ENCODE peak calls at places on chromosome 1, in four cellular contexts. V, F, R and S are unnamed samples.

GRCh38 chr1:50981741-50982140 is 11.7 kb downstream of the CDKN2C start:
- DNase-seq in V (no peak), F (no peak), R (no peak), S (no peak)

GRCh38 chr1:182084487-182085316 is 23.2 kb upstream of the ZNF648 start:
- DNase-seq in V (peak), F (peak), R (peak), S (peak)

GRCh38 chr1:173295995-173296394 is 88.9 kb upstream of the TNFSF4 start:
- DNase-seq in V (no peak), F (peak), R (no peak), S (no peak)

GRCh38 chr1:33341190-33341589 is 20.3 kb upstream of the A3GALT2 start:
- DNase-seq in V (no peak), F (no peak), R (no peak), S (no peak)

GRCh38 chr1:92940541-92940940 is 20.7 kb downstream of the DIPK1A start:
- DNase-seq in V (no peak), F (peak), R (no peak), S (no peak)

GRCh38 chr1:1680912-1681273 is 11.7 kb downstream of the SLC35E2B start:
- DNase-seq in V (no peak), F (no peak), R (no peak), S (no peak)

GRCh38 chr1:156975084-156975483 is 54.7 kb downstream of the LRRC71 start:
- DNase-seq in V (no peak), F (no peak), R (no peak), S (no peak)

GRCh38 chr1:182855886-182856285 is 16.7 kb downstream of the DHX9 start:
- DNase-seq in V (no peak), F (no peak), R (no peak), S (no peak)

GRCh38 chr1:111882537-111882936 is 106.9 kb downstream of the KCND3 start:
- DNase-seq in V (no peak), F (no peak), R (no peak), S (no peak)

GRCh38 chr1:12229835-12230548 is at the start of gene VPS13D:
- DNase-seq in V (peak), F (peak), R (peak), S (peak)
- TF ChIP-seq POLR2A in V (no peak), F (peak), R (no peak), S (peak)

GRCh38 chr1:9181990-9182783 is 52.4 kb upstream of the H6PD start:
- DNase-seq in V (peak), F (no peak), R (no peak), S (no peak)
- TF ChIP-seq POLR2A in V (peak), F (no peak), R (no peak), S (no peak)

GRCh38 chr1:198929961-198930599 is 291.2 kb downstream of the PTPRC start:
- DNase-seq in V (no peak), F (peak), R (no peak), S (no peak)
- TF ChIP-seq POLR2A in V (no peak), F (no peak), R (no peak), S (no peak)

GRCh38 chr1:227961651-227962050 is 13.9 kb upstream of the WNT9A start:
- DNase-seq in V (no peak), F (no peak), R (no peak), S (no peak)
- TF ChIP-seq POLR2A in V (no peak), F (no peak), R (no peak), S (no peak)

GRCh38 chr1:154974808-154975408 is 427 bp downstream of the CKS1B start:
- DNase-seq in V (peak), F (peak), R (peak), S (peak)

GRCh38 chr1:154972517-154973343 is 1.8 kb upstream of the CKS1B start:
- DNase-seq in V (no peak), F (peak), R (peak), S (peak)

GRCh38 chr1:154973344-154974085 is 966 bp upstream of the CKS1B start:
- DNase-seq in V (peak), F (peak), R (peak), S (peak)

GRCh38 chr1:154975409-154976205 is 1.1 kb downstream of the CKS1B start:
- DNase-seq in V (no peak), F (peak), R (peak), S (no peak)

DNA sequence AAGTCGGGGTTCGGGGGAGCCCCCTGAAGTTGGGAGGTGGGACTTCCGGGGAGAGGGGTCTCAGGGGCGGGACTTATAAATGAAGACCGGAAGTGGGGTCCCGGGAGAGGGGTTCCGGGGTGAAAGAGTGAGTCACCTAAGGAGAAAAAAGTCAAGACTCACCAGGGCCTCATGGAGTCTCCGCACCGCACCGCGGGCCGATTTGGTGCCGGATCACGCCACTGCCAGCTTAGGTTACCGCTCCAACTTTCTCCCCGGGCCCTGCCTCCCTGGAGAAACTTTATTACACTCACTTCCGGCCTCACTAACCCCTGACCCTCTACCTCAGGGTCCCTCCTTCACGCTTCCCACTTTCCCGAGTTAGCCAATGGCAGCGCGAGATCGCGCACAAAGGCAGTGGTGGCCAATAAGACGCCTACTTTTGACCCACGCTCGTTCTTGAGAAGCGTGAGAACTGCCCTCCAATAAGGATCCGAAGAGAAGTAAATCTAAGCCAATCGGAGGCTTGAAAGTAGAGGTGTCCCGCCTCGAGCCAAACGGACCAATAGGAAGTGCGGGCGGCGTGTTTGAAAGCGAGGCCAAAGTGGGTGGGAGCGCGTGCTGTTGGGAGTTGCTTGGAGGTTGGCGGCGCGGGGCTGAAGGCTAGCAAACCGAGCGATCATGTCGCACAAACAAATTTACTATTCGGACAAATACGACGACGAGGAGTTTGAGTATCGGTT is at the start of gene CKS1B:
- DNase-seq in V (peak), F (peak), R (peak), S (peak)
- TF ChIP-seq POLR2A in V (peak), F (peak), R (no peak), S (no peak)

DNA sequence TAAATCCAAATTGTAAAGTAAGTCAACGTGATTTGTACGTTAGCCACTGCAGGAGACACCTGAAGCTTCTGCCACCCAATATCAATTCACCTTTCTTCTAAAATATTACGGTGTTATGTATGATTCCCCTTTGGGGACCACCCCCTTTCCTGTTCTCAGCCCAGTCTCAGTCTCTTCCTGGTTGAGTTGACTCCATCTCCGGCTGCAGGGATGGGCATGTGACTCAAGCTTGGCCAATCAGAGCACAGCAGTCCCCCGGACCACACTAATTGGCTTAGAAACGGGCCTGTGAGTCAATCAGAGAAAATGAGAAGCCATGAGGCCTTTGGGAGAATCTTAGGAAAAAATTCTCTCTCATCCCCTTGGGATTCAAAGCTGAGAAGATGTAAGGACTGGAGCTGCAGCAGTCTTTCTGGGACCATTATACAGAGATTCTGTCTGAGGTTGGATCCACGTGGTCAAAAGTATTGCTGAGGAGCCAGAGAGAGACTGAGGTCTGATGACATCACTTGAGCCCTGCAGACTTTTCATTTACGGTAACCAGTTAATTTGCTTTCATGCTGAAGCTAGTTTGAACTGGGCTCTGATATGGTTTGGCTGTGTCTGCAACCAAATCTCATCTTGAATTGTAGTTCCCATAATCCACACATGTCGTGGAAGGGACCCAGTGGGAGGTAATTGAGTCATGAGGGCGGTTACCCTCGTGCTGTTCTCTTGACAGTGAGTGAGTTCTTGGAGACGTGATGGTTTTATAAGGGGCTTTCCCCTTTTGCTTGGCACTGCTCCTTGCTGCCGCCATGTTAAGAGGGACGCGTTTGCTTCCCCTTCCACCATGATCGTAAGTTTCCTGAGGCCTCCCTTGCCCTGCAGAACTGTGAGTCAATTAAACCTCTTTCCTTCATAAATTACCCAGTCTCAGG is 10.5 kb upstream of the FHAD1 start:
- DNase-seq in V (no peak), F (no peak), R (no peak), S (no peak)
- TF ChIP-seq POLR2A in V (no peak), F (no peak), R (no peak), S (no peak)

GRCh38 chr1:179295356-179295755 is 1.8 kb downstream of the SOAT1 start:
- DNase-seq in V (no peak), F (no peak), R (no peak), S (no peak)

GRCh38 chr1:179288977-179289376 is 4.6 kb upstream of the SOAT1 start:
- DNase-seq in V (no peak), F (no peak), R (no peak), S (no peak)

GRCh38 chr1:179296356-179296755 is 2.8 kb downstream of the SOAT1 start:
- DNase-seq in V (no peak), F (no peak), R (no peak), S (no peak)

GRCh38 chr1:179296831-179297377 is 3.3 kb downstream of the SOAT1 start:
- DNase-seq in V (no peak), F (no peak), R (no peak), S (no peak)

GRCh38 chr1:179293340-179294327 is at the start of gene SOAT1:
- DNase-seq in V (peak), F (peak), R (peak), S (peak)
- TF ChIP-seq POLR2A in V (peak), F (peak), R (no peak), S (peak)

DNA sequence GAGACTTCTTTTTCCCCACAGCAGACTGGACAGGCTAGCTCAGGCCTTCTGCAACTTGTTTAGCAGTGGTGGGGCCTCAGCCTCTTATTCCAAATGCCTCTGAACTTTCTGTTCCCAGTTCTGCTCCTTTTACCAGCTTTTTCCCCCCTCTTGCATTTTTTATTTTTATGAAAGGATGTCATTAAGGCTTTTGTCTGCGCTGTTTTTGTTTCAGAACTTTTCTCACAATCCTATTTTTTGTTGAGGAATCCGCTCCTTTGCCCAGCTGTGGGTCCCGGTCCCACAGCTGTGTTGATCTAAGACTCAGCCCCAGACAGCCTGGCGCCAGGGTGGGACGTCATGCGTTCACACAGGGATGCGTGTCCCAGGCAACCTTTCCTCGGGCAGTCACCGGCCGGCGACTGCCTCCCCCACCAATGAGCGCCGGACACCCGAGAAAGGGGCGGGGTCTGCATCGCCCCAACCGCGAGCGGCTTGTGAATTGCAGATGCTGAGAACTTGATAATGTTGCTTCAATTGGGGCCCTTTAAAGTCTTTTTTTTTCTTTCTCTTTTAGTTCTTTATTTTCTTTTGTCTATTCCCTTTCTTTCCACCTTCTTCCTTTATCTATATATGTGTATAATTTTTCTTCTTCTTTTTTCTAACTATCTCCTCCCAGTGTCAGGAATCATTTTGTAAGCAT is 3.0 kb upstream of the ID3 start:
- DNase-seq in V (no peak), F (peak), R (peak), S (peak)
- TF ChIP-seq POLR2A in V (no peak), F (peak), R (no peak), S (no peak)

GRCh38 chr1:68120136-68120791 is 69.8 kb upstream of the DIRAS3 start:
- DNase-seq in V (peak), F (peak), R (peak), S (peak)
- TF ChIP-seq POLR2A in V (no peak), F (no peak), R (no peak), S (no peak)

GRCh38 chr1:44799770-44800584 is at the start of gene PLK3:
- DNase-seq in V (peak), F (peak), R (peak), S (peak)

GRCh38 chr1:44803062-44803311 is 2.8 kb downstream of the PLK3 start:
- DNase-seq in V (no peak), F (no peak), R (no peak), S (no peak)

GRCh38 chr1:44802306-44803061 is 2.3 kb downstream of the PLK3 start:
- DNase-seq in V (no peak), F (no peak), R (no peak), S (no peak)

GRCh38 chr1:44803312-44804095 is 3.3 kb downstream of the PLK3 start:
- DNase-seq in V (no peak), F (no peak), R (no peak), S (no peak)

DNA sequence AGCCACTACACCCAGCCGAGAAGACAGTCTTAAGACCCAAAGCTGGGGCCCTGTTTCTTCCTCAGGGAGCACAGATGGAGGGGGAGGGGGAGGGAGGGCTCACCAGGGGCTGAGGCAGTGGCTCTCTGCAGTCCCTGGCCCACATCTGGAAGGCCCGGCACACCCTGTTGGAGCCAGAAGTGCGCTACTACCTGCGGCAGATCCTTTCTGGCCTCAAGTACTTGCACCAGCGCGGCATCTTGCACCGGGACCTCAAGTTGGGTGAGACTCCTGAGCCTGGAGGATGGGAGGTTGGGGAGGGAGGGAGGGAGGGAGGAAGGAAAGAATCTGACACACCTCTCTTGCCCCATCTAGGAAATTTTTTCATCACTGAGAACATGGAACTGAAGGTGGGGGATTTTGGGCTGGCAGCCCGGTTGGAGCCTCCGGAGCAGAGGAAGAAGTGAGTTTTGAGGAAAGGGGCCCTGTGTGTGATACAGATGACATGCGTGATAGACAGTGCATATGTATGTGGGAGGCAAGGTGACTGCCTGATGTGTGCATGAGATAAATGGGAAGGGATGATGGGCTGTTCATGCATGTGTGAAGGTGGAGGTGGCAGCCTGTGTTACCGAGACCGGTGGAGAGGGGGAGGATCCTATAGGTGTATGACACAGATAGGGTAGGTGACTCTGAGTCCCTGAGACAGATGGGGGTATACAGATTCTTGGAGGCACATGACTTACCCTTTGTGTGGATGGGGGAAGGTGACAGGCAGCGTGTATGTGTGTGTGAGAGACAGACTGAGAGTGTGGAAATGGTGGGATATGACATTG is 1.5 kb downstream of the PLK3 start:
- DNase-seq in V (no peak), F (no peak), R (no peak), S (no peak)
- TF ChIP-seq POLR2A in V (no peak), F (no peak), R (no peak), S (no peak)